ENCODE peak calls at places on chromosomes 3 and 15, in nine cellular contexts. N is ovary, K is GM23338, Z is endothelial cell, T is upper lobe of right lung, F is A549, C is AG09309, X is cardiac fibroblast, I is suprapubic skin. Q is an unnamed sample.

GRCh38 chr3:171306631-171307030 is 153.6 kb downstream of the TNIK start:
- DNase-seq in N (peak), K (peak), Z (no peak), T (no peak), F (peak), C (peak), X (peak), I (no peak), Q (peak)

GRCh38 chr3:160564949-160565441 is 376 bp downstream of the KPNA4 start:
- DNase-seq in N (no peak), K (peak), Z (no peak), T (peak), F (peak), C (no peak), X (peak), I (peak), Q (no peak)

GRCh38 chr3:10351013-10351735 is 30.3 kb upstream of the SEC13 start:
- DNase-seq in N (no peak), K (peak), Z (no peak), T (no peak), F (no peak), C (no peak), X (no peak), I (no peak), Q (no peak)

GRCh38 chr15:42686281-42686680 is 50.6 kb downstream of the CDAN1 start:
- DNase-seq in N (no peak), K (no peak), Z (no peak), T (no peak), F (no peak), C (no peak), X (no peak), I (no peak), Q (no peak)

GRCh38 chr3:43895573-43895972 is 204.8 kb downstream of the ABHD5 start:
- DNase-seq in N (no peak), K (no peak), Z (no peak), T (no peak), F (no peak), C (no peak), X (no peak), I (no peak), Q (no peak)

GRCh38 chr3:39808467-39809180 is 785 bp upstream of the MYRIP start:
- DNase-seq in N (peak), K (peak), Z (peak), T (peak), F (no peak), C (no peak), X (no peak), I (no peak), Q (no peak)

GRCh38 chr15:41703120-41703519 is 42.9 kb downstream of the MGA start:
- DNase-seq in N (no peak), K (no peak), Z (no peak), T (no peak), F (no peak), C (no peak), X (no peak), I (no peak), Q (no peak)

GRCh38 chr15:39404767-39405173 is 176.1 kb upstream of the THBS1 start:
- DNase-seq in N (no peak), K (no peak), Z (no peak), T (no peak), F (peak), C (peak), X (peak), I (no peak), Q (no peak)

GRCh38 chr15:85527907-85528306 is 147.5 kb downstream of the AKAP13 start:
- DNase-seq in N (no peak), K (no peak), Z (peak), T (no peak), F (peak), C (peak), X (peak), I (no peak), Q (peak)

GRCh38 chr3:134326760-134327593 is 47.3 kb downstream of the AMOTL2 start:
- DNase-seq in N (no peak), K (peak), Z (no peak), T (no peak), F (peak), C (peak), X (peak), I (peak), Q (peak)

GRCh38 chr3:30952786-30953185 is 58.3 kb upstream of the GADL1 start:
- DNase-seq in N (no peak), K (no peak), Z (no peak), T (no peak), F (no peak), C (peak), X (peak), I (no peak), Q (no peak)

GRCh38 chr3:13598926-13599886 is 50.3 kb downstream of the FBLN2 start:
- DNase-seq in N (no peak), K (peak), Z (no peak), T (no peak), F (peak), C (no peak), X (no peak), I (no peak), Q (no peak)

GRCh38 chr15:80577552-80578205 is 117.4 kb upstream of the ABHD17C start:
- DNase-seq in N (no peak), K (no peak), Z (no peak), T (peak), F (no peak), C (no peak), X (no peak), I (peak), Q (no peak)

GRCh38 chr3:191492601-191493000 is 31.6 kb downstream of the PYDC2 start:
- DNase-seq in N (no peak), K (no peak), Z (no peak), T (no peak), F (no peak), C (no peak), X (peak), I (no peak), Q (no peak)

GRCh38 chr15:56772868-56773639 is 39.7 kb upstream of the ZNF280D start:
- DNase-seq in N (no peak), K (peak), Z (no peak), T (no peak), F (peak), C (no peak), X (peak), I (no peak), Q (peak)

GRCh38 chr3:154100556-154100955 is 20.6 kb upstream of the ARHGEF26 start:
- DNase-seq in N (no peak), K (no peak), Z (no peak), T (no peak), F (no peak), C (no peak), X (no peak), I (no peak), Q (no peak)

GRCh38 chr3:154090116-154090420 is 31.1 kb upstream of the ARHGEF26 start:
- DNase-seq in N (no peak), K (no peak), Z (no peak), T (no peak), F (no peak), C (no peak), X (no peak), I (no peak), Q (no peak)

GRCh38 chr3:154098396-154098795 is 22.8 kb upstream of the ARHGEF26 start:
- DNase-seq in N (no peak), K (no peak), Z (no peak), T (no peak), F (no peak), C (no peak), X (no peak), I (no peak), Q (no peak)

GRCh38 chr3:154101250-154101649 is 19.9 kb upstream of the ARHGEF26 start:
- DNase-seq in N (no peak), K (no peak), Z (no peak), T (no peak), F (no peak), C (no peak), X (no peak), I (no peak), Q (no peak)

GRCh38 chr3:154095832-154096421 is 25.3 kb upstream of the ARHGEF26 start:
- DNase-seq in N (no peak), K (peak), Z (no peak), T (no peak), F (peak), C (no peak), X (peak), I (no peak), Q (peak)
- TF ChIP-seq CTCF in N (no peak), K (peak), Z (no peak), T (peak), F (peak), C (peak), X (peak), I (peak), Q (peak)

GRCh38 chr15:74172751-74173544 is 562 bp upstream of the ISLR start:
- DNase-seq in N (peak), K (peak), Z (no peak), T (no peak), F (no peak), C (no peak), X (peak), I (no peak), Q (no peak)
- TF ChIP-seq CTCF in N (no peak), K (no peak), Z (no peak), T (no peak), F (no peak), C (no peak), X (no peak), I (no peak), Q (no peak)

DNA sequence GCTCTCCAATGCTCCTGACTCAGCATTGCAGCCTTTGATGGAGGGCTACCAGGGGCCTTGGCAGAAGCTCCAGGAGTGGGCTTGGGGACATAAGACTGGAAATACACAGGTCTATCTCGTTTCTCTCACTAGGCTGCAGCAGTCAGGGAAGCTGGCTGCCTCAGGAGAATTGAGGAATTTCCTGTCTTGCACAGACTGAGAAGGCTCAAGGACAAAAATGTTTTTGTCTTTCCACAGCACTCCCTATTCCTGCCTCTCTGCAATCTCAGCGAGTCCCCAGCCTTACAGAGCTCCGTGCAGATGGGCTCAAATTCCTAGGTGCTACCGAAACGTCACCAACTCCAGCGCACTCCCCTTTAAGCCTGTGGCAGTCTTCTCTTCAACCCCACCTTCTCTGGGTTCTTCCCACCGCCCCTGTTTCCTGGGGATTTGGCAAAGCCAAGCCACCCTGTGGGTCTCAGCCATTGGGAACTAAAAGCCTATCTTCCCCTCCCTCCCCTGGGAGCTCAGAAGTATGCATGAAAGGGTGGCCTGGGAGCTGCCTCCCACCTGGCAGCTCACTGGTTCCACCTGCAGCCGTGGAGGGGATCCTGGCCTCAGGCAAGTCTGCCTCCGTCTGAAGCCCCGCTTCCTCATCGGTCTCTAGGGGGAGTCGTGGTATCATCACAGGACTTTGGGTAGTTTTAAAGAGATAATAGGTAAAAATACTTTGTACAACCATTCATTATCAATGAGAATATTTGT is 322.6 kb upstream of the FRG2C start:
- DNase-seq in N (no peak), K (peak), Z (peak), T (no peak), F (no peak), C (no peak), X (peak), I (no peak), Q (no peak)
- TF ChIP-seq CTCF in N (no peak), K (peak), Z (no peak), T (no peak), F (no peak), C (no peak), X (no peak), I (no peak), Q (no peak)

GRCh38 chr3:96294143-96294542 is 520.3 kb upstream of the EPHA6 start:
- DNase-seq in N (no peak), K (peak), Z (no peak), T (no peak), F (no peak), C (no peak), X (no peak), I (no peak), Q (no peak)
- TF ChIP-seq CTCF in N (no peak), K (peak), Z (no peak), T (no peak), F (no peak), C (no peak), X (no peak), I (no peak), Q (no peak)

DNA sequence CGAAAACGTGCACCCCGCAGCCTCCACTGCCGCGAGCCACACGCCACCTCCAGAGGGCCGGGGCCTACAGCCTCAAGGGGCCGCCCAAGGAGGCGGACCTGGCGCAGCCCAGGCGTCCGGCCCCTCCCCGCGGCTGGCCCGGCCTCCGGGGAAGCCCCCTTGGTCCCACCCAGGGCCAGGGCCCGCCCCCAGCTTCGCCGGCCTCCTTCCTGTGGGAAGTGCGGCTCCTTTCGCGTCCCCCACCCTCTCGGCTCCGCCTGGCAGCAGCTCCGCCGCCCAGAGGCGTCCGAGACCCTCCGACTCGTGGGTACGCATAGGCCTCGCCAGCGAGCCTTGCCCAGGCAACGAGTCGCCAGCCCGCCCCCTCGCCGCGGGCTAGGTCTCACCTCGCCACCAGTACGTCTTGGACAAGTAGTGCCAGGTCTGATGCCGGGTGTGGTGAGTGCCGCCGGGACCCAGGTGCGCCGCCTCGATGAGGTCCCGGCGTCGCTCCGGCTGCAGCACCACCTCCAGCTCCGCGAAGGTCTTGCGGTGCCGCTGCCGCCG is 640 bp downstream of the ZBTB11 start:
- DNase-seq in N (peak), K (peak), Z (peak), T (peak), F (peak), C (peak), X (peak), I (peak), Q (peak)
- TF ChIP-seq CTCF in N (no peak), K (no peak), Z (no peak), T (peak), F (no peak), C (peak), X (no peak), I (peak), Q (peak)